ENCODE peak calls at places on chromosomes 7 and 10, in four cellular contexts. Y is GM12878, R is coronary artery, L is fibroblast of pulmonary artery. X is an unnamed sample.

GRCh38 chr10:104274762-104275721 is 6.1 kb downstream of the GSTO2 start:
- DNase-seq in Y (no peak), R (no peak), L (peak; percentile 49), X (peak; percentile 59)

GRCh38 chr10:102796407-102797176 is 40.6 kb downstream of the CYP17A1 start:
- DNase-seq in Y (peak; percentile 49), R (peak; percentile 92), L (peak; percentile 73), X (peak; percentile 58)

GRCh38 chr7:100434297-100435144 is 1.8 kb downstream of the PPP1R35 start:
- DNase-seq in Y (no peak), R (no peak), L (no peak), X (no peak)

GRCh38 chr10:72503241-72503640 is 122.6 kb downstream of the MICU1 start:
- DNase-seq in Y (no peak), R (no peak), L (peak; percentile 77), X (no peak)

GRCh38 chr7:155282671-155283070 is 15.0 kb upstream of the INSIG1 start:
- DNase-seq in Y (no peak), R (no peak), L (no peak), X (no peak)

GRCh38 chr7:73738220-73738611 is 386 bp downstream of the ABHD11 start:
- DNase-seq in Y (no peak), R (no peak), L (peak; percentile 61), X (peak; percentile 75)

GRCh38 chr10:63866075-63866746 is 345.0 kb downstream of the REEP3 start:
- DNase-seq in Y (peak; percentile 5), R (no peak), L (peak; percentile 70), X (peak; percentile 9)

GRCh38 chr7:44581426-44581906 is 565 bp downstream of the TMED4 start:
- DNase-seq in Y (no peak), R (no peak), L (no peak), X (no peak)

GRCh38 chr10:106136175-106136574 is 1028.3 kb downstream of the SORCS1 start:
- DNase-seq in Y (no peak), R (no peak), L (no peak), X (no peak)

GRCh38 chr7:135879238-135879637 is 97.9 kb downstream of the MTPN start:
- DNase-seq in Y (no peak), R (no peak), L (peak; percentile 46), X (no peak)

GRCh38 chr7:143499743-143500348 is 22.2 kb downstream of the TAS2R41 start:
- DNase-seq in Y (no peak), R (no peak), L (peak; percentile 36), X (no peak)

GRCh38 chr10:75407296-75407715 is 5.7 kb upstream of the ZNF503 start:
- DNase-seq in Y (no peak), R (no peak), L (no peak), X (no peak)
- H3K4me3 ChIP-seq in Y (no peak overlapping the region), R (peak overlapping the region; percentile 71), L (no peak overlapping the region), X (no peak overlapping the region)

GRCh38 chr10:120735773-120736371 is 115.3 kb upstream of the WDR11 start:
- DNase-seq in Y (peak; percentile 7), R (no peak), L (peak; percentile 44), X (no peak)
- TF ChIP-seq CTCF in Y (peak; percentile 56), R (peak; percentile 29), L (peak; percentile 72), X (peak; percentile 53)

GRCh38 chr10:28217848-28218247 is 85.0 kb downstream of the MPP7 start:
- DNase-seq in Y (no peak), R (no peak), L (peak; percentile 43), X (no peak)
- H3K4me3 ChIP-seq in Y (no peak overlapping the region), R (peak overlapping the region; percentile 47), L (no peak overlapping the region), X (no peak overlapping the region)

GRCh38 chr10:50788951-50789904 is 49.5 kb downstream of the ASAH2B start:
- DNase-seq in Y (no peak), R (no peak), L (peak; percentile 74), X (no peak)
- TF ChIP-seq CTCF in Y (peak; percentile 17), R (peak; percentile 16), L (peak; percentile 65), X (peak; percentile 36)

GRCh38 chr7:2775785-2776184 is 68.3 kb downstream of the GNA12 start:
- DNase-seq in Y (no peak), R (peak; percentile 41), L (no peak), X (no peak)

GRCh38 chr7:2773608-2774007 is 70.5 kb downstream of the GNA12 start:
- DNase-seq in Y (no peak), R (peak; percentile 52), L (no peak), X (no peak)

GRCh38 chr7:2774280-2774679 is 69.8 kb downstream of the GNA12 start:
- DNase-seq in Y (no peak), R (no peak), L (no peak), X (no peak)

GRCh38 chr7:2775376-2775775 is 68.7 kb downstream of the GNA12 start:
- DNase-seq in Y (no peak), R (no peak), L (no peak), X (no peak)

DNA sequence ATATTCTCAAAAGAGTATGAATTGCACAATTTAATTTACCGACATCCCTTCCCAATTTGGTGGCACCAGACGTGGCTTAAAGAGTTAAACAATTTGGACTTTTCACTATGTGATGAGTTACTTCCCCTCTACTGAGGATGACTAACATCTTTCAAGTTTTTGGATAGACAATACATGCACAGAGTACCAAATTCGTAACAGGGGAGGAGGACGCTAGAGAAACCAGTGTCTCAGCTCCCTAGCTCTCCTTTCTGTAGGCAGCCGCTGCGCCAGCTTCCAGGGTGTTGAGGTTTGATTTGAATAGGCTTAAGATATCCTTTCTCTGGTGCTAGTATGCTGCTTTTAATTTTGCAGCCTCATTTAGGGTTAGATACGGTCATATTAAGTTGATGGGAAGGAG is 69.2 kb downstream of the GNA12 start:
- DNase-seq in Y (no peak), R (no peak), L (no peak), X (no peak)
- H3K4me3 ChIP-seq in Y (no peak overlapping the region), R (no peak overlapping the region), L (no peak overlapping the region), X (no peak overlapping the region)

DNA sequence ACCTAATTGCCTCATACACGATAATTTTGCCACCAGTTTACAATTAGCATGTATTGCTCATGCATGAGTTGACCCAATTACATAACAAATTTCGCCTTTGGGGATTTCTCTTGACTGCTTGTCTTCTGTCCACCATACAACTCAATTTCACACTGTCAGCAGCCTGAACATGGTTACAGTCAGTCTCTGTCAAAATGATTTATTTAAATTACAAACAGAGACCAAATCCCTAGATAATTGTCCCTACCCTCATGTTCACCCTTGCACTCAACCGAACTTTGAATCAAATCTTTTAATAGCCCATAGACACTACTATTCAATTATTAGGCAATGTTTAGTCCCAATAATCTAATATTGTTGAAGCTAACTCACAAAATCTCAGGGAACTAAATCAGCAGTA is 59.7 kb upstream of the NEBL start:
- DNase-seq in Y (no peak), R (no peak), L (no peak), X (no peak)
- TF ChIP-seq CTCF in Y (no peak), R (no peak), L (no peak), X (no peak)

GRCh38 chr10:43808136-43808535 is 159.5 kb upstream of the ZNF32 start:
- DNase-seq in Y (peak; percentile 37), R (no peak), L (no peak), X (no peak)
- H3K4me3 ChIP-seq in Y (no peak overlapping the region), R (no peak overlapping the region), L (no peak overlapping the region), X (no peak overlapping the region)

DNA sequence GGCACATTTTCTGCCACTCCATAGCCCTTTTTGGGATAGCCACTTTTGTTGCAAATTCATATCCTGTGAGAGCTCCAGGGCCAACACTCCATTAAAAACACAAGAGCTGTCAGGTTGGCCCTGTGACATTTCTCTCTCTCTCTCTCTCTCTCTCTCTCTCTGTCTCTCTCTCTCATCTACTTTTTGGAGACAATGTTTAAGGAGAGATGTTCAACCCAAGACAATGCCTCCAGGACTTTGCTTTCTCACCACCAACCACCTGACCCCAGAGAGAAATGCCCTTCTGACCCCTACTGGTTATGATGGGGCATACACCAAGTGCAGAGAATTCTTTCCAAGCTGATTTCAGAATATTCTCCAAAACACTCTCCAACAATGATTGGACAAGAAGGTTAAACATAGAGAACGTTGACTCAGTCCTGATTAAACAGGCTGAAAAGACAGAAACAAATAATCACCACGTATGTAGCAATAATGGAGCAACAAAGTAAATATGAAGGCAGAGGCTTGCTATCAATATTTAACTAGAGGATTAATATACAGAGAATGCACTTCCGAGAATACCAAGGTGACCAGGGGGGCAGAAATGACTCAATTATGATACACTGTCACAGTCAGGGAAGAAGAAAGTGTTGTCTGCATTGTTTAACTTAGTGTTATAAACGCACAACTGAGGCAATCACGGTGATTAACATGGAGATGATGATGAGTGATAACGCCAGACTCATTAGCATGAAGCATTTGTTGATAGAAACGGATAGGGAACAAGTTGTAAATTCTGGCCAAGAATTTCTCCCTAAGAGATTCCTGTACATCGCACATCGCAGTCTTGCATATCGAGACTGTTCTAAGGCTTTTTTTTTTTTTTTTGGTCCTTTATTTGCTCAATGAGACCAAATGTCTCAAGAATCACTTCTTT is 178.5 kb downstream of the NRP1 start:
- DNase-seq in Y (no peak), R (no peak), L (peak; percentile 72), X (no peak)
- TF ChIP-seq CTCF in Y (peak; percentile 67), R (no peak), L (peak; percentile 69), X (peak; percentile 80)